ENCODE peak calls at places on chromosome 16, in four cellular contexts. T is naive thymus-derived CD4-positive, alpha-beta T cell; K is progenitor cell of endocrine pancreas; U is WTC11. A is an unnamed sample.
A peak's percentile ranks its signal among the peaks of the same experiment; 100 is the strongest.

GRCh38 chr16:11030990-11031510 is 86.7 kb downstream of the CLEC16A start:
- DNase-seq in U (no peak), K (no peak), T (no peak), A (no peak)

GRCh38 chr16:50298591-50299507 is 32.5 kb downstream of the ADCY7 start:
- DNase-seq in T (no peak), U (no peak), K (no peak), A (no peak)

GRCh38 chr16:81746566-81746965 is 32.5 kb upstream of the PLCG2 start:
- DNase-seq in U (no peak), K (no peak), T (no peak), A (no peak)

GRCh38 chr16:71507061-71507460 is 17.9 kb upstream of the ZNF19 start:
- DNase-seq in U (no peak), K (no peak), T (no peak), A (no peak)

GRCh38 chr16:19417640-19418039 is at the start of gene TMC5:
- DNase-seq in T (no peak), U (no peak), K (no peak), A (no peak)

GRCh38 chr16:82867425-82867824 is 240.7 kb downstream of the CDH13 start:
- DNase-seq in K (no peak), U (no peak), T (no peak), A (no peak)

GRCh38 chr16:87350681-87351319 is 32.8 kb downstream of the FBXO31 start:
- DNase-seq in K (no peak), U (no peak), T (no peak), A (no peak)

GRCh38 chr16:75248142-75248535 is 3.3 kb downstream of the BCAR1 start:
- DNase-seq in T (no peak), K (no peak), U (no peak), A (no peak)

GRCh38 chr16:62638964-62639861 is 603.0 kb upstream of the CDH8 start:
- DNase-seq in U (no peak), K (no peak), T (no peak), A (no peak)

GRCh38 chr16:30666681-30667080 is 8.4 kb downstream of the FBRS start:
- DNase-seq in T (no peak), U (no peak), K (no peak), A (no peak)

GRCh38 chr16:24015923-24016322 is 180.1 kb downstream of the PRKCB start:
- DNase-seq in U (no peak), K (no peak), T (no peak), A (no peak)

GRCh38 chr16:65767125-65767524 is 599.4 kb upstream of the CDH5 start:
- DNase-seq in T (no peak), U (no peak), K (no peak), A (no peak)

GRCh38 chr16:57610611-57611010 is 17.8 kb upstream of the ADGRG1 start:
- DNase-seq in K (no peak), U (no peak), T (no peak), A (no peak)

GRCh38 chr16:68469728-68470460 is 21.6 kb upstream of the SMPD3 start:
- DNase-seq in U (no peak), K (no peak), T (no peak), A (no peak)

GRCh38 chr16:57084257-57084770 is 8.1 kb upstream of the CPNE2 start:
- DNase-seq in T (peak; percentile 83), U (peak; percentile 81), K (peak; percentile 58), A (no peak)

GRCh38 chr16:86090461-86091170 is 191.7 kb downstream of the IRF8 start:
- DNase-seq in K (no peak), U (no peak), T (no peak), A (no peak)

GRCh38 chr16:89334988-89335802 is 117.7 kb downstream of the ZNF778 start:
- DNase-seq in K (no peak), T (no peak), U (no peak), A (no peak)

GRCh38 chr16:74607310-74607966 is 524 bp upstream of the GLG1 start:
- DNase-seq in K (no peak), T (no peak), U (no peak), A (no peak)

GRCh38 chr16:51756447-51757123 is 605.5 kb upstream of the SALL1 start:
- DNase-seq in U (no peak), T (no peak), K (no peak), A (no peak)

GRCh38 chr16:56518435-56518834 is 1.4 kb downstream of the BBS2 start:
- DNase-seq in U (no peak), K (no peak), T (no peak), A (no peak)

A was measured in type B pancreatic cell.